ENCODE peak calls at places on chromosomes 3 and 15, in eight cellular contexts. One of them, this sample, is unnamed.

GRCh38 chr15:40344631-40345120 is 3.9 kb upstream of the CCDC9B start:
- DNase-seq in dorsolateral prefrontal cortex: no peak
- DNase-seq in Peyer's patch: peak; percentile 62
- DNase-seq in astrocyte of the spinal cord: peak; percentile 55
- DNase-seq in gastrocnemius medialis: peak; percentile 53
- DNase-seq in bronchial epithelial cell: no peak
- DNase-seq in cardiac fibroblast: peak; percentile 76
- DNase-seq in esophagus muscularis mucosa: no peak
- DNase-seq in this sample: peak; percentile 69

GRCh38 chr15:23483821-23484299 is 36.8 kb upstream of the GOLGA6L2 start:
- DNase-seq in Peyer's patch: no peak
- DNase-seq in bronchial epithelial cell: no peak
- DNase-seq in astrocyte of the spinal cord: no peak
- DNase-seq in gastrocnemius medialis: no peak
- DNase-seq in dorsolateral prefrontal cortex: no peak
- DNase-seq in cardiac fibroblast: no peak
- DNase-seq in esophagus muscularis mucosa: no peak
- DNase-seq in this sample: no peak

GRCh38 chr15:72229947-72230196 is 1.1 kb downstream of the PKM start:
- DNase-seq in bronchial epithelial cell: no peak
- DNase-seq in dorsolateral prefrontal cortex: no peak
- DNase-seq in Peyer's patch: no peak
- DNase-seq in esophagus muscularis mucosa: no peak
- DNase-seq in astrocyte of the spinal cord: no peak
- DNase-seq in cardiac fibroblast: no peak
- DNase-seq in gastrocnemius medialis: no peak
- DNase-seq in this sample: no peak

GRCh38 chr3:84980011-84980410 is 21.2 kb downstream of the CADM2 start:
- DNase-seq in dorsolateral prefrontal cortex: peak; percentile 72
- DNase-seq in gastrocnemius medialis: peak; percentile 36
- DNase-seq in esophagus muscularis mucosa: no peak
- DNase-seq in astrocyte of the spinal cord: no peak
- DNase-seq in cardiac fibroblast: no peak
- DNase-seq in bronchial epithelial cell: no peak
- DNase-seq in Peyer's patch: no peak
- DNase-seq in this sample: no peak

GRCh38 chr3:151197228-151197627 is 5.8 kb downstream of the GPR171 start:
- DNase-seq in esophagus muscularis mucosa: no peak
- DNase-seq in dorsolateral prefrontal cortex: no peak
- DNase-seq in bronchial epithelial cell: no peak
- DNase-seq in gastrocnemius medialis: no peak
- DNase-seq in astrocyte of the spinal cord: no peak
- DNase-seq in Peyer's patch: no peak
- DNase-seq in cardiac fibroblast: no peak
- DNase-seq in this sample: no peak

GRCh38 chr3:114902691-114903101 is 244.4 kb downstream of the ZBTB20 start:
- DNase-seq in gastrocnemius medialis: no peak
- DNase-seq in esophagus muscularis mucosa: no peak
- DNase-seq in astrocyte of the spinal cord: no peak
- DNase-seq in Peyer's patch: no peak
- DNase-seq in cardiac fibroblast: no peak
- DNase-seq in dorsolateral prefrontal cortex: no peak
- DNase-seq in bronchial epithelial cell: no peak
- DNase-seq in this sample: no peak

GRCh38 chr3:187858086-187858485 is 112.8 kb upstream of the BCL6 start:
- DNase-seq in bronchial epithelial cell: no peak
- DNase-seq in gastrocnemius medialis: peak; percentile 84
- DNase-seq in cardiac fibroblast: no peak
- DNase-seq in astrocyte of the spinal cord: peak; percentile 20
- DNase-seq in dorsolateral prefrontal cortex: no peak
- DNase-seq in esophagus muscularis mucosa: no peak
- DNase-seq in Peyer's patch: no peak
- DNase-seq in this sample: no peak

GRCh38 chr3:141998674-141999290 is 122.3 kb downstream of the ATP1B3 start:
- DNase-seq in dorsolateral prefrontal cortex: no peak
- DNase-seq in gastrocnemius medialis: no peak
- DNase-seq in cardiac fibroblast: peak; percentile 38
- DNase-seq in bronchial epithelial cell: peak; percentile 32
- DNase-seq in esophagus muscularis mucosa: no peak
- DNase-seq in astrocyte of the spinal cord: peak; percentile 35
- DNase-seq in Peyer's patch: no peak
- DNase-seq in this sample: peak; percentile 17

GRCh38 chr15:75203017-75203907 is 1.6 kb downstream of the C15orf39 start:
- DNase-seq in Peyer's patch: no peak
- DNase-seq in esophagus muscularis mucosa: no peak
- DNase-seq in bronchial epithelial cell: no peak
- DNase-seq in dorsolateral prefrontal cortex: no peak
- DNase-seq in astrocyte of the spinal cord: no peak
- DNase-seq in gastrocnemius medialis: no peak
- DNase-seq in cardiac fibroblast: peak; percentile 37
- DNase-seq in this sample: peak; percentile 32

GRCh38 chr3:30659270-30660127 is 53.1 kb downstream of the TGFBR2 start:
- DNase-seq in Peyer's patch: no peak
- DNase-seq in astrocyte of the spinal cord: peak; percentile 97
- DNase-seq in gastrocnemius medialis: peak; percentile 21
- DNase-seq in dorsolateral prefrontal cortex: no peak
- DNase-seq in bronchial epithelial cell: peak; percentile 90
- DNase-seq in esophagus muscularis mucosa: no peak
- DNase-seq in cardiac fibroblast: peak; percentile 86
- DNase-seq in this sample: peak; percentile 79

GRCh38 chr15:67805871-67806538 is 19.3 kb upstream of the SKOR1 start:
- DNase-seq in cardiac fibroblast: no peak
- DNase-seq in esophagus muscularis mucosa: no peak
- DNase-seq in gastrocnemius medialis: no peak
- DNase-seq in dorsolateral prefrontal cortex: no peak
- DNase-seq in Peyer's patch: no peak
- DNase-seq in bronchial epithelial cell: no peak
- DNase-seq in astrocyte of the spinal cord: no peak
- DNase-seq in this sample: no peak

GRCh38 chr3:113274959-113275556 is 63.7 kb downstream of the BOC start:
- DNase-seq in dorsolateral prefrontal cortex: no peak
- DNase-seq in astrocyte of the spinal cord: no peak
- DNase-seq in esophagus muscularis mucosa: no peak
- DNase-seq in bronchial epithelial cell: no peak
- DNase-seq in gastrocnemius medialis: no peak
- DNase-seq in cardiac fibroblast: no peak
- DNase-seq in Peyer's patch: no peak
- DNase-seq in this sample: no peak

GRCh38 chr15:78353093-78353492 is 12.9 kb downstream of the CRABP1 start:
- DNase-seq in dorsolateral prefrontal cortex: no peak
- DNase-seq in gastrocnemius medialis: no peak
- DNase-seq in bronchial epithelial cell: no peak
- DNase-seq in cardiac fibroblast: peak; percentile 13
- DNase-seq in Peyer's patch: no peak
- DNase-seq in esophagus muscularis mucosa: no peak
- DNase-seq in astrocyte of the spinal cord: no peak
- DNase-seq in this sample: no peak

GRCh38 chr3:11791339-11792200 is 55.1 kb downstream of the TAMM41 start:
- DNase-seq in cardiac fibroblast: no peak
- DNase-seq in Peyer's patch: no peak
- DNase-seq in gastrocnemius medialis: no peak
- DNase-seq in dorsolateral prefrontal cortex: no peak
- DNase-seq in astrocyte of the spinal cord: no peak
- DNase-seq in bronchial epithelial cell: peak; percentile 37
- DNase-seq in esophagus muscularis mucosa: no peak
- DNase-seq in this sample: peak; percentile 55

GRCh38 chr3:39178553-39178952 is 13.8 kb downstream of the XIRP1 start:
- DNase-seq in bronchial epithelial cell: no peak
- DNase-seq in astrocyte of the spinal cord: peak; percentile 46
- DNase-seq in dorsolateral prefrontal cortex: no peak
- DNase-seq in gastrocnemius medialis: no peak
- DNase-seq in Peyer's patch: no peak
- DNase-seq in cardiac fibroblast: peak; percentile 62
- DNase-seq in esophagus muscularis mucosa: no peak
- DNase-seq in this sample: no peak

GRCh38 chr3:39183231-39184080 is 8.9 kb downstream of the XIRP1 start:
- DNase-seq in Peyer's patch: no peak
- DNase-seq in astrocyte of the spinal cord: no peak
- DNase-seq in dorsolateral prefrontal cortex: no peak
- DNase-seq in bronchial epithelial cell: no peak
- DNase-seq in esophagus muscularis mucosa: no peak
- DNase-seq in gastrocnemius medialis: no peak
- DNase-seq in cardiac fibroblast: no peak
- DNase-seq in this sample: no peak

GRCh38 chr3:39180183-39180545 is 12.2 kb downstream of the XIRP1 start:
- DNase-seq in gastrocnemius medialis: no peak
- DNase-seq in cardiac fibroblast: no peak
- DNase-seq in bronchial epithelial cell: no peak
- DNase-seq in esophagus muscularis mucosa: no peak
- DNase-seq in astrocyte of the spinal cord: no peak
- DNase-seq in Peyer's patch: no peak
- DNase-seq in dorsolateral prefrontal cortex: no peak
- DNase-seq in this sample: peak; percentile 13

GRCh38 chr3:39181408-39182335 is 10.7 kb downstream of the XIRP1 start:
- DNase-seq in Peyer's patch: no peak
- DNase-seq in esophagus muscularis mucosa: no peak
- DNase-seq in dorsolateral prefrontal cortex: no peak
- DNase-seq in bronchial epithelial cell: no peak
- DNase-seq in cardiac fibroblast: no peak
- DNase-seq in astrocyte of the spinal cord: no peak
- DNase-seq in gastrocnemius medialis: no peak
- DNase-seq in this sample: no peak

DNA sequence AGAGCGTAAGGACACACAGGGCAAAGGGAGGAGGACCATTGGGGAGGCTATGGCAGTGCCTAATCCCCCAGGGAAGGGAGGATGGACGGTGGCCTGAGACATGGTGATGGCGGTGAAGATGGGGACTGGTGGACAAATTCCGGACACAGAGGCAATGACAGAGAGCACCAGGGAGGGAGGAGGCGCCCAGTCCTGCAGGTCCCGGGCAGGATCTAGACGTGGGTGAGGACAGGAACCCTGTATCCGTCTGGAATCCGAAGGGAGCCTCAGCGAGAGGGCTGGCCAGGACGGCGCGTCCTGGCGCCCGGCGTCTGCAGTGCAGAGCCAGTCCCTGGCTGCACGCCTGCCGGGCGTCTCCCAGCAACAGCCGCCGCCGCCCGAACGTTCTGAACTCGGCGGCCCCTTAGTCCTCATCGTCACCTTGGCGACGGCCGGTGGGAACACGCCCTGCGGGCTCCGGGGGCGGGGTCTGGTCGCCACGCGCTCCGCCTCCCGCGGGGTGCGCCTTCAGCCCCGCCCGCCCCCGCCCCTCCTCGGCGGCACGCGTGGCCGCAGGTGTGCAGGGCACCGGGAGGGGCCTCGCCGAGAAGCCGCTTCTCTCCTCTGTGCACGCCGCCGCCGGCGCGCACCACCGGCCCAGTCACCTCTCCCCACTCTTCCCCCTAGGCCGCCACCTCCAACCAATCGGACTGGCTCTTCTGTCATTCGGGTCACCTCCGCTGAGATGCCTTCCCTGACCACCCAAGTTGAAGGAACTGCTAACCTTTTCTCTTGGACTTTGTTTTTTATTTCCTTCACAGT is 11.6 kb downstream of the XIRP1 start:
- DNase-seq in gastrocnemius medialis: peak; percentile 93
- DNase-seq in cardiac fibroblast: peak; percentile 92
- DNase-seq in Peyer's patch: peak; percentile 92
- DNase-seq in bronchial epithelial cell: peak; percentile 73
- DNase-seq in esophagus muscularis mucosa: peak; percentile 96
- DNase-seq in dorsolateral prefrontal cortex: no peak
- DNase-seq in astrocyte of the spinal cord: peak; percentile 87
- DNase-seq in this sample: peak; percentile 87
- TF ChIP-seq CTCF in gastrocnemius medialis: peak; percentile 12
- TF ChIP-seq CTCF in cardiac fibroblast: no peak
- TF ChIP-seq CTCF in Peyer's patch: peak; percentile 54
- TF ChIP-seq CTCF in bronchial epithelial cell: peak; percentile 37
- TF ChIP-seq CTCF in esophagus muscularis mucosa: peak; percentile 21
- TF ChIP-seq CTCF in dorsolateral prefrontal cortex: no peak
- TF ChIP-seq CTCF in astrocyte of the spinal cord: peak; percentile 27
- TF ChIP-seq CTCF in this sample: peak; percentile 30

GRCh38 chr3:88150771-88151170 is 1.0 kb downstream of the C3orf38 start:
- DNase-seq in cardiac fibroblast: no peak
- DNase-seq in dorsolateral prefrontal cortex: no peak
- DNase-seq in Peyer's patch: no peak
- DNase-seq in astrocyte of the spinal cord: peak; percentile 8
- DNase-seq in bronchial epithelial cell: peak; percentile 4
- DNase-seq in gastrocnemius medialis: no peak
- DNase-seq in esophagus muscularis mucosa: no peak
- DNase-seq in this sample: no peak
- H3K4me3 ChIP-seq in cardiac fibroblast: peak overlapping the region; percentile 98
- H3K4me3 ChIP-seq in dorsolateral prefrontal cortex: peak overlapping the region; percentile 72
- H3K4me3 ChIP-seq in Peyer's patch: peak overlapping the region; percentile 75
- H3K4me3 ChIP-seq in astrocyte of the spinal cord: peak overlapping the region; percentile 96
- H3K4me3 ChIP-seq in bronchial epithelial cell: peak overlapping the region; percentile 88
- H3K4me3 ChIP-seq in gastrocnemius medialis: peak overlapping the region; percentile 88
- H3K4me3 ChIP-seq in esophagus muscularis mucosa: peak overlapping the region; percentile 81
- H3K4me3 ChIP-seq in this sample: peak overlapping the region; percentile 92

GRCh38 chr3:172281884-172282283 is 166.4 kb downstream of the GHSR start:
- DNase-seq in gastrocnemius medialis: no peak
- DNase-seq in bronchial epithelial cell: no peak
- DNase-seq in esophagus muscularis mucosa: no peak
- DNase-seq in astrocyte of the spinal cord: no peak
- DNase-seq in Peyer's patch: no peak
- DNase-seq in cardiac fibroblast: no peak
- DNase-seq in dorsolateral prefrontal cortex: no peak
- DNase-seq in this sample: no peak
- TF ChIP-seq CTCF in gastrocnemius medialis: no peak
- TF ChIP-seq CTCF in bronchial epithelial cell: no peak
- TF ChIP-seq CTCF in esophagus muscularis mucosa: no peak
- TF ChIP-seq CTCF in astrocyte of the spinal cord: no peak
- TF ChIP-seq CTCF in Peyer's patch: no peak
- TF ChIP-seq CTCF in cardiac fibroblast: no peak
- TF ChIP-seq CTCF in dorsolateral prefrontal cortex: no peak
- TF ChIP-seq CTCF in this sample: no peak

DNA sequence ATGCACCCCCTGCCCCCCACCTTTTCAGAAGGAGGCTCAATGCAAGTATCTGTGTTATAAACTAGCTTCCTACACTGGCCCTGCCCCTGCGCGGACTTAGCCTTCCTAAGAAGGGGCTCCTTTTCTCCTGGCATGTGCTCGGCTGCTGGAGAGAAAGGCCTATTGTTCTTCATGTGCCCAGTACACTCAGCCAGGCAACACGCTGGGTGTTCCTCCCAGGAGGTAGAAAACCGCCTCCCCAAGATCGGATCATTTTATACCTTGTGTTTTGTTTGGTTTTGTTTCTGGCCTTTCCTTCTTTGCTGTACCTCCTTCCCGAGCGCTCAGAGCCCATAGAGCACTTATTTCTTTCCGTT is 30.2 kb downstream of the CCNL1 start:
- DNase-seq in dorsolateral prefrontal cortex: peak; percentile 63
- DNase-seq in Peyer's patch: no peak
- DNase-seq in esophagus muscularis mucosa: no peak
- DNase-seq in astrocyte of the spinal cord: peak; percentile 86
- DNase-seq in cardiac fibroblast: no peak
- DNase-seq in bronchial epithelial cell: no peak
- DNase-seq in gastrocnemius medialis: no peak
- DNase-seq in this sample: peak; percentile 60
- H3K4me3 ChIP-seq in dorsolateral prefrontal cortex: peak overlapping the region; percentile 44
- H3K4me3 ChIP-seq in Peyer's patch: no peak overlapping the region
- H3K4me3 ChIP-seq in esophagus muscularis mucosa: no peak overlapping the region
- H3K4me3 ChIP-seq in astrocyte of the spinal cord: no peak overlapping the region
- H3K4me3 ChIP-seq in cardiac fibroblast: no peak overlapping the region
- H3K4me3 ChIP-seq in bronchial epithelial cell: no peak overlapping the region
- H3K4me3 ChIP-seq in gastrocnemius medialis: no peak overlapping the region
- H3K4me3 ChIP-seq in this sample: no peak overlapping the region

DNA sequence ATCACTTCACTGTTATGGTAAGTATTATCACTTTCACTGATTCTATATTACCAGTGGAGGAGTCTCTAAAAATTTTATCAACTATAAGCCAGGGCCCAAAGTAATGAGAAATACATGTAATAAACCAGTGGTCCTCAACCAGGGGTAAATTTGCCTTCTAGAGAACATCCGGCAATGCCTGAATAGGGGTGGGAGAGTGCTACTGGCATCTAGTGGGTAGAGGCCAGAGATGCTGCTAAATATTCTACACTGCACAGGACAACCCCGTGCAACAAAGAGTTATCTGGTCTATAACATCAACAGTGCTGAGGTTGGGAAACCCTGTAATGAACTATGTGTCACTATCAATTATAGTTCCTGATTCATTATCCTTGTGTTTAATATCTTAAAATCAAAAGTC is 2.2 kb downstream of the LYSMD2 start:
- DNase-seq in bronchial epithelial cell: no peak
- DNase-seq in gastrocnemius medialis: no peak
- DNase-seq in esophagus muscularis mucosa: peak; percentile 21
- DNase-seq in cardiac fibroblast: no peak
- DNase-seq in astrocyte of the spinal cord: no peak
- DNase-seq in Peyer's patch: no peak
- DNase-seq in dorsolateral prefrontal cortex: no peak
- DNase-seq in this sample: no peak
- TF ChIP-seq CTCF in bronchial epithelial cell: no peak
- TF ChIP-seq CTCF in gastrocnemius medialis: no peak
- TF ChIP-seq CTCF in esophagus muscularis mucosa: no peak
- TF ChIP-seq CTCF in cardiac fibroblast: no peak
- TF ChIP-seq CTCF in astrocyte of the spinal cord: no peak
- TF ChIP-seq CTCF in Peyer's patch: no peak
- TF ChIP-seq CTCF in dorsolateral prefrontal cortex: no peak
- TF ChIP-seq CTCF in this sample: no peak

This sample was measured in epithelial cell of esophagus.